ENCODE peak calls at places on chromosomes 3 and 15, in five cellular contexts. X is lung, C is body of pancreas, L is ascending aorta, A is RWPE1. D is an unnamed sample.
A peak's percentile ranks its signal among the peaks of the same experiment; 100 is the strongest.

GRCh38 chr15:60535743-60536142 is 56.8 kb upstream of the ICE2 start:
- DNase-seq in X (no peak), C (no peak), L (no peak), A (no peak), D (no peak)

GRCh38 chr3:148932976-148933375 is 58.4 kb upstream of the GYG1 start:
- DNase-seq in X (no peak), C (no peak), L (no peak), A (no peak), D (no peak)

GRCh38 chr15:31974855-31975421 is 55.4 kb upstream of the CHRNA7 start:
- DNase-seq in X (no peak), C (peak; percentile 42), L (no peak), A (peak; percentile 27), D (peak; percentile 47)

GRCh38 chr3:116767726-116768125 is 58.1 kb downstream of the TUSC7 start:
- DNase-seq in X (no peak), C (no peak), L (no peak), A (no peak), D (no peak)

GRCh38 chr3:16354291-16354690 is 89.3 kb downstream of the OXNAD1 start:
- DNase-seq in X (no peak), C (no peak), L (peak; percentile 9), A (no peak), D (no peak)

GRCh38 chr15:52288051-52288942 is 7.3 kb downstream of the MYO5C start:
- DNase-seq in X (peak; percentile 86), C (peak; percentile 82), L (no peak), A (peak; percentile 90), D (peak; percentile 87)

GRCh38 chr3:62554264-62554799 is 181.0 kb upstream of the FEZF2 start:
- DNase-seq in X (no peak), C (no peak), L (no peak), A (no peak), D (no peak)

GRCh38 chr3:188345223-188345622 is 191.3 kb downstream of the LPP start:
- DNase-seq in X (no peak), C (no peak), L (no peak), A (no peak), D (no peak)

GRCh38 chr3:171851685-171852084 is 8.5 kb downstream of the TMEM212 start:
- DNase-seq in X (no peak), C (no peak), L (no peak), A (no peak), D (no peak)

GRCh38 chr3:169432692-169433432 is 230.7 kb downstream of the MECOM start:
- DNase-seq in X (no peak), C (peak; percentile 58), L (no peak), A (no peak), D (no peak)

GRCh38 chr15:92097473-92098178 is 244.1 kb downstream of the SLCO3A1 start:
- DNase-seq in X (no peak), C (peak; percentile 53), L (no peak), A (peak; percentile 65), D (peak; percentile 46)

GRCh38 chr3:190710723-190711122 is 151.8 kb downstream of the GMNC start:
- DNase-seq in X (no peak), C (no peak), L (no peak), A (no peak), D (no peak)

GRCh38 chr3:188174309-188175044 is 20.5 kb downstream of the LPP start:
- DNase-seq in X (no peak), C (no peak), L (peak; percentile 43), A (no peak), D (no peak)

GRCh38 chr3:71710906-71711494 is 14.2 kb downstream of the EIF4E3 start:
- DNase-seq in X (no peak), C (no peak), L (no peak), A (peak; percentile 49), D (no peak)

GRCh38 chr15:32959077-32959476 is 235.4 kb downstream of the FMN1 start:
- DNase-seq in X (no peak), C (no peak), L (no peak), A (no peak), D (no peak)

GRCh38 chr3:157838457-157838856 is 267.8 kb downstream of the SHOX2 start:
- DNase-seq in X (no peak), C (no peak), L (no peak), A (no peak), D (no peak)

GRCh38 chr15:51244366-51244977 is 93.9 kb downstream of the CYP19A1 start:
- DNase-seq in X (no peak), C (no peak), L (no peak), A (no peak), D (no peak)

GRCh38 chr3:57434041-57434440 is 110.1 kb downstream of the DNAH12 start:
- DNase-seq in X (no peak), C (no peak), L (no peak), A (peak; percentile 31), D (no peak)

GRCh38 chr3:152417181-152417580 is 148.5 kb downstream of the MBNL1 start:
- DNase-seq in X (no peak), C (no peak), L (no peak), A (no peak), D (no peak)

GRCh38 chr3:59710556-59710953 is 660.7 kb upstream of the CFAP20DC start:
- DNase-seq in X (no peak), C (no peak), L (no peak), A (no peak), D (no peak)

GRCh38 chr15:95202569-95203349 is 971.4 kb downstream of the MCTP2 start:
- DNase-seq in X (no peak), C (no peak), L (no peak), A (no peak), D (no peak)

GRCh38 chr3:55252921-55253320 is 234.2 kb downstream of the WNT5A start:
- DNase-seq in X (no peak), C (no peak), L (no peak), A (no peak), D (no peak)

GRCh38 chr15:46413799-46414198 is 779.0 kb downstream of the SQOR start:
- DNase-seq in X (no peak), C (no peak), L (no peak), A (no peak), D (no peak)

GRCh38 chr3:56915969-56916586 is 114.3 kb upstream of the ARHGEF3 start:
- DNase-seq in X (no peak), C (peak; percentile 14), L (peak; percentile 72), A (no peak), D (peak; percentile 49)

GRCh38 chr3:64141476-64141875 is 83.8 kb downstream of the PRICKLE2 start:
- DNase-seq in X (no peak), C (no peak), L (no peak), A (no peak), D (no peak)

GRCh38 chr15:74454764-74455500 is 6.0 kb downstream of the UBL7 start:
- DNase-seq in X (no peak), C (no peak), L (no peak), A (no peak), D (no peak)

GRCh38 chr3:26118165-26118564 is 328.3 kb downstream of the OXSM start:
- DNase-seq in X (no peak), C (no peak), L (no peak), A (no peak), D (no peak)

GRCh38 chr3:137105277-137105977 is 147.6 kb downstream of the IL20RB start:
- DNase-seq in X (no peak), C (peak; percentile 31), L (no peak), A (peak; percentile 47), D (no peak)

GRCh38 chr3:166340604-166341003 is 503.4 kb upstream of the BCHE start:
- DNase-seq in X (no peak), C (no peak), L (no peak), A (no peak), D (no peak)
- H3K27ac ChIP-seq in X (no peak overlapping the region), C (no peak overlapping the region), L (no peak overlapping the region), A (no peak overlapping the region), D (no peak overlapping the region)

DNA sequence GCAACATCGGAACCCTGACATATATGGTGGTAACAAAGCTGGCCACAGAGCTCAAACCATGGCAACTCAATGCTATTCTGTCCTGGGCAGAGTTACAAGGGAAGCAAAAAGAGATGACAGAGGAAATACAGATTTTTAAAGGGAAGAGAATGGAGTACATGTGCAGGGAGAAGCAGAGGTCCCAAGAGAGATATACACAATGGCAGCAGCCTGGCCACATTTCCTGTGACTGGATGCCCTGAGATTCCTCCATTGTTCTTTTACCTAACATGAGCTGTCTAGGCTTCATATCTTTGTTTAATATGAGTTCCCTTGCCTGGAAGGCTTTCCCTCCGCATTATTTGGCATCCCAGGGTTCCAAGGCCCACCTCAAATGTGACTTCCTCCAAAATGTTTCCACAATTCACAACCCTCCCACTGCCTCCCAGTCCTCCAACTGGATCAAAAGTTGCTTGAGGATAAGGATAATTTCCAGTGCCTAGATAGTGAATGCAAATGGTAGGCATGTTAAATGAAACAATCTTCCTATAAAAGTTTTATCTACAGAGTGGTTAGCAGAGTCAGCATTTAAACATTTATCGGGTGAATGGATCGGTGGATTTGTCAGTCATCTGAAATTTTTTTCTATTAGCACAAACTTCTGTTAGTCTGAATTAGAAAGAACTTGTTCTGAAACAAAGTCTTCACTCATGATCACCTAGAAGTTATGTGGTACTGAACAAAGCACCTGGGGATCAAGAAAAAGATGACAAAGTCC is 86.2 kb downstream of the DHX30 start:
- DNase-seq in X (no peak), C (no peak), L (no peak), A (no peak), D (no peak)
- H3K27ac ChIP-seq in X (no peak overlapping the region), C (no peak overlapping the region), L (peak overlapping the region; percentile 41), A (no peak overlapping the region), D (no peak overlapping the region)

DNA sequence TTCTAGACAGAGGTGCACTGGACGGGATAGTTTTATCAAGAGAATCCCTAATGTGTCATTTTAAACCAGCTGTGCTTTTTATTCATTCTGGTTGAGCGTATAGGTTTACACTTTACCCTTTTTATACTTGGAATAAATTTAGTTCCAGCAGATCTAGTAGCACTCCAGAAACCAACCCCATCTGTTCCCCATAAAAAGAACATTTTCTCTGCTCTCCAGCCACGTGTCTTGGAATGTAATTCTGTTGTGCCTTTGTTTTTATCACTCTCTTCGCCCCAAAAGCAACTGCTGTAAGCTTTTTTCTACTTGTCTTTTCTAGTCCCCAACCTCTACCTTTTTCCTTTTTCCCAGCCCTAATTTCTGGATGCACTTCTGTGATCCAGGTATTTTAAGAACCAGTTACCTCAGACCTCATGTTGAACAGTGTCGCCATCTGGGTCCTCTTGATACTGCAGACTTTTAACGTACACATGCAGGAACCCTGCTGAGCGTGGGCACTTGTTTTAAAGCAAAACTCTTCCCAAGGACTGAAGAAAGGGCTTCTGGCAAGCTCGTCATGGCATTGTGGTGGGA is 5.8 kb upstream of the EXOG start:
- DNase-seq in X (no peak), C (no peak), L (no peak), A (no peak), D (no peak)
- H3K27ac ChIP-seq in X (no peak overlapping the region), C (no peak overlapping the region), L (no peak overlapping the region), A (no peak overlapping the region), D (no peak overlapping the region)

DNA sequence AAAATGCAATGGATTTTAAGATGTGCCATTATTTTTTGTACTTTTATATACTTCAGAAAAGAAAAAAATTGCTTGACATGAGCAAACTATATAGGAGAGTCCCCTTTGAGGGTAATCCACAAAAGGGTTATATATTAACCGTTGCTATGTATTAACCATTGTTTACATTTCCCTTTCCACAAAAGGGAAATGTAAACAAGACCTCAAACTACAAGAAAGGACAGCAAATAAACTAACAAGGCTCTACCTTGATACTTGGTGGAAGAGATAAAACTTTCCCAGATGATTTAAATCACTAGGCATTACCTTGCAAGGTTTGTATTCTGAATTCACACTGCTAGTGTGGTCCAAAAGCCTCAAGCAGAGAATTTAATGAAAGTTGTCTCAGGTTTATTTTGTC is 616.2 kb upstream of the BCHE start:
- DNase-seq in X (no peak), C (no peak), L (no peak), A (no peak), D (no peak)
- H3K27ac ChIP-seq in X (no peak overlapping the region), C (no peak overlapping the region), L (no peak overlapping the region), A (no peak overlapping the region), D (no peak overlapping the region)

D was measured in transverse colon.